ENCODE peak calls at places on chromosomes 5 and 9, in seven cellular contexts. B is uterus; O is adrenal gland; R is stimulated activated naive CD4-positive, alpha-beta T cell; U is kidney; L is NCI-H1105; G is Panc1. K is an unnamed sample.

GRCh38 chr9:110590816-110591215 is 11.3 kb upstream of the SVEP1 start:
- DNase-seq in R (no peak), L (no peak), G (no peak), B (no peak), O (no peak), U (no peak), K (no peak)

GRCh38 chr9:3863114-3863528 is 337.3 kb upstream of the RFX3 start:
- DNase-seq in O (peak), R (no peak), G (no peak), U (no peak), B (peak), L (no peak), K (peak)

GRCh38 chr5:100311811-100312210 is 223.4 kb upstream of the FAM174A start:
- DNase-seq in U (no peak), B (no peak), L (no peak), R (no peak), O (no peak), G (no peak), K (no peak)

GRCh38 chr9:87497080-87497603 is 525 bp upstream of the DAPK1 start:
- DNase-seq in O (no peak), L (no peak), G (no peak), B (no peak), U (no peak), R (no peak), K (no peak)

GRCh38 chr5:67050635-67051034 is 146.0 kb downstream of the CD180 start:
- DNase-seq in R (no peak), L (no peak), U (no peak), G (no peak), O (no peak), B (no peak), K (no peak)

GRCh38 chr5:16489322-16489791 is 23.8 kb upstream of the ZNF622 start:
- DNase-seq in B (no peak), O (no peak), U (no peak), G (peak), R (no peak), L (peak), K (peak)

GRCh38 chr5:40606077-40606765 is 73.5 kb upstream of the PTGER4 start:
- DNase-seq in B (no peak), U (no peak), O (no peak), L (no peak), G (no peak), R (no peak), K (no peak)

GRCh38 chr9:105205787-105206511 is 38.5 kb upstream of the SLC44A1 start:
- DNase-seq in G (no peak), R (no peak), B (peak), O (peak), L (no peak), U (no peak), K (no peak)

GRCh38 chr9:95497772-95498171 is 19.0 kb downstream of the PTCH1 start:
- DNase-seq in R (no peak), U (no peak), G (no peak), L (no peak), O (no peak), B (no peak), K (no peak)

GRCh38 chr9:87099383-87099782 is 152.1 kb upstream of the GAS1 start:
- DNase-seq in L (no peak), R (no peak), G (no peak), B (no peak), O (no peak), U (no peak), K (no peak)

GRCh38 chr9:93177676-93178075 is 6.3 kb upstream of the WNK2 start:
- DNase-seq in G (no peak), O (no peak), L (no peak), U (no peak), B (no peak), R (no peak), K (no peak)

GRCh38 chr5:133066045-133066444 is 14.2 kb downstream of the HSPA4 start:
- DNase-seq in B (no peak), L (no peak), G (no peak), U (no peak), O (no peak), R (no peak), K (no peak)

GRCh38 chr5:113495402-113495801 is 7.1 kb upstream of the MCC start:
- DNase-seq in R (no peak), U (no peak), B (no peak), G (no peak), O (no peak), L (no peak), K (no peak)

K was measured in HCT116.